ENCODE peak calls at places on chromosomes 11 and 22, in four cellular contexts. P is HepG2, D is K562, Q is GM12878. X is an unnamed sample.

GRCh38 chr11:57777969-57778317 is 16.3 kb downstream of the CTNND1 start:
- DNase-seq in P (peak), D (no peak), Q (no peak), X (no peak)

GRCh38 chr11:86696004-86696403 is 23.6 kb upstream of the ME3 start:
- DNase-seq in P (peak), D (no peak), Q (no peak), X (no peak)

GRCh38 chr11:36622431-36623136 is 24.5 kb upstream of the RAG2 start:
- DNase-seq in P (peak), D (peak), Q (no peak), X (peak)

GRCh38 chr11:130103296-130103814 is 33.7 kb downstream of the APLP2 start:
- DNase-seq in P (no peak), D (no peak), Q (no peak), X (peak)

GRCh38 chr22:41217553-41218157 is 12.5 kb downstream of the L3MBTL2 start:
- DNase-seq in P (no peak), D (no peak), Q (no peak), X (no peak)

GRCh38 chr22:19822301-19823117 is 32.2 kb downstream of the GNB1L start:
- DNase-seq in P (no peak), D (no peak), Q (no peak), X (no peak)

GRCh38 chr22:47367993-47368945 is 605.8 kb downstream of the TBC1D22A start:
- DNase-seq in P (no peak), D (no peak), Q (no peak), X (no peak)

GRCh38 chr11:86041975-86042378 is 26.9 kb downstream of the PICALM start:
- DNase-seq in P (peak), D (peak), Q (peak), X (peak)

GRCh38 chr11:5007561-5007960 is 12.9 kb downstream of the OR51L1 start:
- DNase-seq in P (no peak), D (no peak), Q (no peak), X (no peak)

GRCh38 chr11:61777234-61778090 is 14.9 kb downstream of the TMEM258 start:
- DNase-seq in P (no peak), D (peak), Q (no peak), X (no peak)

GRCh38 chr22:46806789-46807188 is 44.3 kb downstream of the TBC1D22A start:
- DNase-seq in P (no peak), D (no peak), Q (no peak), X (no peak)

GRCh38 chr11:58922475-58922874 is 16.8 kb upstream of the GLYATL1 start:
- DNase-seq in P (no peak), D (no peak), Q (no peak), X (no peak)

GRCh38 chr11:109424893-109425292 is 2.9 kb downstream of the C11orf87 start:
- DNase-seq in P (peak), D (peak), Q (no peak), X (no peak)

GRCh38 chr11:66478823-66479740 is 1.2 kb upstream of the DPP3 start:
- DNase-seq in P (peak), D (peak), Q (no peak), X (no peak)

GRCh38 chr11:35540526-35540925 is 15.1 kb upstream of the PAMR1 start:
- DNase-seq in P (no peak), D (no peak), Q (no peak), X (no peak)

GRCh38 chr11:65589444-65590239 is 6.0 kb downstream of the KCNK7 start:
- DNase-seq in P (no peak), D (peak), Q (no peak), X (no peak)

GRCh38 chr22:40749829-40750228 is 69.3 kb downstream of the SLC25A17 start:
- DNase-seq in P (no peak), D (no peak), Q (no peak), X (no peak)

DNA sequence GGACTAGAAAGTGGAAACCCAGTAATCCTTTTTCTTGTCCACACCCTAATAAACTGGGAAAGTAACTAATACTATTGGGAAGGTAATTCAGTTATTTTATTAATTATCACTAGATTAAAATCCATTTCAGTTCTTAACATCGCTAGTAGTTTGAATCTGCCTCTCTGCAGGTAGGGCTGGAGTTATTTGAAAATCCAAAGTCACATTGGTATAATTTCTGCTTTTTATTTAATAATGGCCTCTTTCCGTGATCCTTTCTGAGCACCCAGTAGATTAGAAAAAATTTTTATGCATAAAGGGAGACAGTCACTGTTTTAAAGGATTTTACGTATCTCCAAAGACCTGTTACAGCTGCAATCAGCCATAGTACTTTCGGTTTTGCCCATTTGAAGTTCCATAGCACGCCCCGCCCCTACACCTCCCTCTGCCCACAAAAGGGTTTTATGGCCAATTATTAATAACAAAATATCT is 605 bp upstream of the COPB1 start:
- DNase-seq in P (peak), D (no peak), Q (peak), X (peak)
- TF ChIP-seq FOXM1 in P (no peak), D (no peak), Q (no peak), X (no peak)

GRCh38 chr11:3835100-3835485 is 5.7 kb downstream of the RHOG start:
- DNase-seq in P (no peak), D (peak), Q (no peak), X (no peak)
- TF ChIP-seq TARDBP in P (no peak), D (no peak), Q (no peak), X (no peak)

GRCh38 chr22:44181033-44181911 is 547 bp downstream of the PARVG start:
- DNase-seq in P (no peak), D (no peak), Q (no peak), X (no peak)
- TF ChIP-seq SP1 in P (no peak), D (no peak), Q (no peak), X (no peak)

DNA sequence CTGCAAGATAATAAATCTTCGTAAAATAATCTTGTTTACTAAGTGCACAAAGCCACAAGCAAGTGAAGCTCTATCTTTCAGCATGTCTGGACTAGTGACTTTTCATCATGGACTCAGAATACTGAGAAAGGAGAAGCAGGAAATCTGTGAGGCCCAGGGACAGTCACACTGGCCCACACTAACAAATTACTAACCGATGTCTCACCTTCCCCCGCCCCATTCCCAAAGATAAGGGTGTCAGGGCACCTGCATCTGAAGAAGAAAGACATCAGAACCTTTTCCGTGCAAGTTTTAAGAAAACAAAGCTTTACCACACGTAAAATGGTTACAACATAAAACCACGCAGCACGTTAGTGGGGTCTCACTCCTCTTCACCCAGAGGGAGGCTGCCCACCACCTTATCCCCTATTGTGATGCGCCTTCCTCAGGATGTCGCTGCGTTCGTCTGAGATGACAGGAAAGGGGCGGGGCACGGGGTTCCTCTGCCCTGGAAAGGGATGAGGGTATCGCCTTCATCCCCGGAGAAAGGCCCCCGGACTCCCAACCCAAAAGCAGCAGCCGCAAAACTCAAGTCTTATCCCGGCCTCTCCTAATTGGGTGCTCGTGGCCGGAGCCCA is 603 bp downstream of the BTBD10 start:
- DNase-seq in P (peak), D (peak), Q (no peak), X (peak)
- TF ChIP-seq FOXM1 in P (no peak), D (no peak), Q (no peak), X (no peak)